ENCODE peak calls at places on chromosome 7, in four cellular contexts. Y is H9, H is H1, I is IMR-90. S is an unnamed sample.

GRCh38 chr7:115585015-115585655 is 445.4 kb downstream of the TFEC start:
- DNase-seq in I (peak), Y (no peak), H (no peak), S (peak)

GRCh38 chr7:133065301-133065700 is 16.6 kb downstream of the CHCHD3 start:
- DNase-seq in I (no peak), Y (no peak), H (no peak), S (no peak)

GRCh38 chr7:40579401-40579800 is 444.6 kb downstream of the SUGCT start:
- DNase-seq in I (peak), Y (no peak), H (no peak), S (no peak)

GRCh38 chr7:115122388-115122787 is 200.5 kb downstream of the MDFIC start:
- DNase-seq in I (no peak), H (no peak), Y (no peak), S (peak)

GRCh38 chr7:75945297-75946168 is 30.6 kb downstream of the POR start:
- DNase-seq in Y (no peak), I (peak), H (no peak), S (no peak)

GRCh38 chr7:149544028-149544427 is 46.4 kb upstream of the ZNF746 start:
- DNase-seq in H (no peak), Y (no peak), I (no peak), S (no peak)

GRCh38 chr7:44275829-44276570 is 49.4 kb downstream of the CAMK2B start:
- DNase-seq in I (no peak), Y (peak), H (peak), S (peak)

GRCh38 chr7:130490888-130491771 is 755 bp upstream of the MEST start:
- DNase-seq in I (peak), Y (peak), H (no peak), S (no peak)

GRCh38 chr7:147052818-147053217 is 936.2 kb downstream of the CNTNAP2 start:
- DNase-seq in I (no peak), H (no peak), Y (no peak), S (no peak)

GRCh38 chr7:133575726-133576125 is 322.8 kb downstream of the EXOC4 start:
- DNase-seq in Y (no peak), I (no peak), H (no peak), S (no peak)

GRCh38 chr7:41716691-41717090 is 13.8 kb upstream of the INHBA start:
- DNase-seq in H (no peak), Y (no peak), I (no peak), S (no peak)

GRCh38 chr7:101420436-101420835 is 57.8 kb downstream of the COL26A1 start:
- DNase-seq in I (no peak), H (no peak), Y (peak), S (peak)

GRCh38 chr7:106064836-106065559 is 47.1 kb downstream of the SYPL1 start:
- DNase-seq in I (peak), H (no peak), Y (peak), S (peak)

GRCh38 chr7:20270867-20271266 is 53.7 kb upstream of the MACC1 start:
- DNase-seq in H (no peak), I (no peak), Y (no peak), S (no peak)

GRCh38 chr7:128923411-128923800 is 12.9 kb upstream of the KCP start:
- DNase-seq in I (no peak), H (no peak), Y (no peak), S (no peak)

GRCh38 chr7:41995632-41996271 is 241.3 kb downstream of the GLI3 start:
- DNase-seq in H (no peak), I (no peak), Y (no peak), S (no peak)

GRCh38 chr7:112056409-112056808 is 149.8 kb downstream of the DOCK4 start:
- DNase-seq in I (peak), H (no peak), Y (no peak), S (no peak)

GRCh38 chr7:18151419-18151818 is 123.8 kb upstream of the PRPS1L1 start:
- DNase-seq in H (no peak), Y (no peak), I (no peak), S (no peak)

GRCh38 chr7:70285176-70285575 is 686.9 kb downstream of the AUTS2 start:
- DNase-seq in I (no peak), Y (no peak), H (no peak), S (no peak)

GRCh38 chr7:157622408-157623221 is 285.8 kb downstream of the DNAJB6 start:
- DNase-seq in Y (no peak), I (no peak), H (no peak), S (no peak)

GRCh38 chr7:233456-234035 is 41.2 kb downstream of the FAM20C start:
- DNase-seq in Y (no peak), H (no peak), I (peak), S (no peak)

GRCh38 chr7:14766747-14767146 is 135.8 kb downstream of the DGKB start:
- DNase-seq in Y (no peak), I (no peak), H (no peak), S (no peak)

GRCh38 chr7:85185355-85186082 is 1.3 kb downstream of the SEMA3D start:
- DNase-seq in I (peak), H (no peak), Y (peak), S (peak)

GRCh38 chr7:133258174-133258573 is 5.3 kb downstream of the EXOC4 start:
- DNase-seq in Y (no peak), H (no peak), I (no peak), S (no peak)

GRCh38 chr7:128113839-128114238 is 82.6 kb upstream of the LRRC4 start:
- DNase-seq in I (no peak), H (no peak), Y (no peak), S (no peak)

GRCh38 chr7:132554446-132554845 is 21.8 kb downstream of the PLXNA4 start:
- DNase-seq in I (no peak), Y (no peak), H (no peak), S (no peak)

GRCh38 chr7:106356-106755 is 86.0 kb upstream of the FAM20C start:
- DNase-seq in I (no peak), H (no peak), Y (no peak), S (no peak)

GRCh38 chr7:148664319-148664718 is 34.4 kb upstream of the CUL1 start:
- DNase-seq in I (peak), Y (no peak), H (no peak), S (no peak)

GRCh38 chr7:55432937-55433784 is 68.0 kb downstream of the LANCL2 start:
- DNase-seq in Y (no peak), I (peak), H (no peak), S (peak)

GRCh38 chr7:155252958-155253501 is 44.6 kb upstream of the INSIG1 start:
- DNase-seq in H (no peak), I (no peak), Y (no peak), S (no peak)

GRCh38 chr7:19001854-19002253 is 115.6 kb downstream of the TWIST1 start:
- DNase-seq in I (no peak), H (no peak), Y (no peak), S (no peak)

GRCh38 chr7:157602156-157602555 is 265.4 kb downstream of the DNAJB6 start:
- DNase-seq in Y (no peak), H (no peak), I (no peak), S (no peak)

GRCh38 chr7:4257390-4258111 is 424.5 kb upstream of the FOXK1 start:
- DNase-seq in I (no peak), H (no peak), Y (no peak), S (no peak)

GRCh38 chr7:50834136-50834535 is 51.4 kb upstream of the GRB10 start:
- DNase-seq in H (no peak), I (no peak), Y (no peak), S (no peak)

GRCh38 chr7:125618516-125618915 is 688.9 kb upstream of the POT1 start:
- DNase-seq in I (no peak), Y (no peak), H (no peak), S (no peak)

GRCh38 chr7:144069953-144070352 is 342 bp downstream of the OR2A25 start:
- DNase-seq in H (no peak), I (no peak), Y (no peak), S (no peak)

GRCh38 chr7:51121945-51122425 is 194.6 kb downstream of the COBL start:
- DNase-seq in H (no peak), Y (no peak), I (no peak), S (peak)

GRCh38 chr7:86978804-86979506 is 80.5 kb downstream of the ELAPOR2 start:
- DNase-seq in H (no peak), Y (no peak), I (no peak), S (no peak)

GRCh38 chr7:4626318-4626845 is 55.7 kb upstream of the FOXK1 start:
- DNase-seq in I (no peak), H (no peak), Y (no peak), S (no peak)

GRCh38 chr7:50391386-50391785 is 58.8 kb downstream of the FIGNL1 start:
- DNase-seq in Y (no peak), I (no peak), H (no peak), S (no peak)

DNA sequence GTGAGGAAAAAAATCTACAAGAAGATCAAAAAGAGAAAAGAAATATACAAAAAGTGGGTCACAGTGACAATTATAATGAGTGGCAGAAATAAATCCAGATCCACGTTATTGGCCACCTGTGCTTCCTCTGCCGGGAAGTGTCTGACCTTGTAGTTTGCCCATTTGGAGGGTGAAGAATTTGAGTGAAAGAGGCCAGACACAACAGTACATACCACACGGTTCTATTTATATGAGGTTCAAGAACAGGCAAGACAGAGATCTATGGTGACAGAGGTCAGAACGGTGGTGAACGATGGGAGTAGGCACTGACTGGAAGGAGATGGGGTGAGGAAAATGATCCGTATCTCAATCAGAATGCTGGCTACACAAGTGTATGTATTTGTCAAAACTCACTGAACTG is 17.1 kb downstream of the PARP12 start:
- DNase-seq in Y (no peak), I (no peak), H (no peak), S (no peak)
- H4K5ac ChIP-seq in Y (no peak), I (no peak), H (no peak), S (no peak)

GRCh38 chr7:143042821-143043271 is 9.3 kb upstream of the OR6V1 start:
- DNase-seq in H (no peak), I (no peak), Y (no peak), S (peak)
- H3K18ac ChIP-seq in H (no peak), I (no peak), Y (no peak), S (no peak)

GRCh38 chr7:28861825-28862224 is 96.3 kb downstream of the TRIL start:
- DNase-seq in Y (no peak), I (no peak), H (no peak), S (no peak)
- H3K23ac ChIP-seq in Y (no peak), I (no peak), H (no peak), S (no peak)

DNA sequence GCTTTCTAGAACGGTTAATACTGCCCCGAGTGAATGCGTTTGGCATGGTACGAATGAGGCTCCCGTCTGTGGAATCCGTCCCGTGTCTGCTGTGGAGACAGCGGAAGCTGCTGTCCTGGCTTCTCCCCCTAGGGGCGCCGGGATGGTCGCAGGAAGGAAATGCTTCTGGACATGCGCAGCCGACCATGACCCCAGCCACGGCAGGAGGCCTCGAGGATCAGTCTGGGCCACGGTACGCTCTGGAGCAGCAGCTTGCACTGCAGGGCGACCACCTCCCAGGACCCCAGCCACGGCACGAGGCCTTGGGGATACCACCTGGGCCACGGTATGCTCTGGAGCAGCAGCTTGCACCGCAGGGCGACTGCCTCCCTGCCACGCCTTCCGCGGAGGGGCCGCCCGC is 107.9 kb downstream of the CYTH3 start:
- DNase-seq in H (no peak), I (no peak), Y (peak), S (peak)
- H4K5ac ChIP-seq in H (no peak), I (no peak), Y (no peak), S (no peak)

GRCh38 chr7:31335161-31335888 is 5.2 kb downstream of the NEUROD6 start:
- DNase-seq in H (no peak), Y (no peak), I (no peak), S (peak)

GRCh38 chr7:31333301-31333700 is 7.2 kb downstream of the NEUROD6 start:
- DNase-seq in H (no peak), I (no peak), Y (no peak), S (no peak)

GRCh38 chr7:31340603-31341002 is at the start of gene NEUROD6:
- DNase-seq in I (no peak), Y (no peak), H (no peak), S (no peak)

GRCh38 chr7:31335889-31336201 is 4.7 kb downstream of the NEUROD6 start:
- DNase-seq in H (no peak), Y (peak), I (no peak), S (peak)

GRCh38 chr7:31336202-31337035 is 4.1 kb downstream of the NEUROD6 start:
- DNase-seq in H (no peak), I (no peak), Y (peak), S (peak)
- H3K18ac ChIP-seq in H (peak), I (no peak), Y (no peak), S (no peak)

GRCh38 chr7:139603896-139604295 is 80.4 kb downstream of the CLEC2L start:
- DNase-seq in Y (no peak), I (no peak), H (no peak), S (no peak)
- H3K23ac ChIP-seq in Y (no peak), I (no peak), H (no peak), S (no peak)

GRCh38 chr7:6320791-6321190 is 48.4 kb upstream of the CYTH3 start:
- DNase-seq in I (no peak), Y (no peak), H (no peak), S (no peak)
- H4K5ac ChIP-seq in I (no peak), Y (no peak), H (no peak), S (no peak)

DNA sequence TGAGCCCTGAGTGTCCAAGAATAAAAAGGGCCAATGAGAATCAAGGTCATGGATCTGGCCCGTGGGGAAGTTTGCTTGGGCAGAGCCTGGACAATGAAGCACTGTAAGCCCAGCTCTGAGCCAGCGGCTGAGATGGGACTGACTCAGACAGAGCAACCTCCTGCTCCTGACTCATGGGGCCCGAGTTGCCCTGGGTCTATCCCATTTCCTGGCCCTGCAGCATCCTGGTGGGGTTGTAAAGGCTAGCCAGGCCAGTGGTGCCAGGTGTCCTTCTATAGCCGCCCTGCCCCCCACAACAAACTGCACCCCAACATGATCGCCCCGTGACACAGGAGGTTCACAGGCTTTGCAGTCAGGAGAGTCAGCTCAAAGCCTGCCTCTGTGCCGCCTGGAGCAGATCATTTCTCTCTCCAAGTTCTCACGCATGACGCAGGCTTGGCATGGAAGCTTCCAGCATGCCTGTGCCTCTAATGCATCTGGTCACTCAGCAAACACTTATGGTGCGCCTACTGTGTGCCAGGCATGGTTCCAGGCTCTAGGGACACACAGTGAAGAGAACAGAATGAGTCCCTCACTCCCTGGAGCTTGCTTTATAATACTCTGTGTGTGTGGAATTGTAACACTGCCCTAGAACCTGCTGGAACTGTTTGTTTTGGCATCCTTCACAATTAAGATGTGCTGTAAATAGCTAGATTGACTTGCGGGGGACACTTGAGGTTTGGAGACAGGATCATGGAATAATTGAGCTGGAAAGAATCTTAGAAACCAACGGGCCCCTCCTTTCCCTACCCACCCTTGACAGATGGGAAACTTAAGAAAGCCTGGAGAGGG is 4.9 kb upstream of the MYH16 start:
- DNase-seq in H (no peak), I (peak), Y (no peak), S (no peak)
- H3K18ac ChIP-seq in H (no peak), I (peak), Y (no peak), S (no peak)